ENCODE peak calls at places on chromosome 21, in four cellular contexts. N, T, X and Z are unnamed samples.

GRCh38 chr21:38223893-38224540 is 32.8 kb upstream of the KCNJ15 start:
- DNase-seq in N (no peak), X (no peak), T (peak), Z (no peak)

GRCh38 chr21:16117851-16118592 is 388.2 kb downstream of the USP25 start:
- DNase-seq in X (peak), T (no peak), N (no peak), Z (no peak)

GRCh38 chr21:33273044-33273443 is 6.9 kb downstream of the IL10RB start:
- DNase-seq in T (no peak), X (no peak), N (no peak), Z (no peak)

GRCh38 chr21:16863541-16863940 is 649.3 kb upstream of the CXADR start:
- DNase-seq in N (no peak), X (no peak), T (no peak), Z (no peak)

GRCh38 chr21:39483917-39484316 is 32.1 kb downstream of the SH3BGR start:
- DNase-seq in N (no peak), T (no peak), X (no peak), Z (no peak)

GRCh38 chr21:43203523-43204080 is 34.8 kb downstream of the CRYAA start:
- DNase-seq in N (no peak), X (no peak), T (no peak), Z (no peak)

GRCh38 chr21:15730484-15731242 is 881 bp downstream of the USP25 start:
- DNase-seq in X (peak), T (peak), N (no peak), Z (no peak)

GRCh38 chr21:46096596-46096981 is 1.3 kb upstream of the COL6A2 start:
- DNase-seq in N (no peak), T (no peak), X (no peak), Z (no peak)

GRCh38 chr21:43279578-43279894 is 110.7 kb downstream of the CRYAA start:
- DNase-seq in N (no peak), T (no peak), X (no peak), Z (no peak)

GRCh38 chr21:44952929-44953627 is 13.2 kb downstream of the SLX9 start:
- DNase-seq in N (no peak), X (no peak), T (no peak), Z (no peak)

GRCh38 chr21:35045539-35046222 is 3.4 kb downstream of the RUNX1 start:
- DNase-seq in N (no peak), T (no peak), X (no peak), Z (no peak)

GRCh38 chr21:46150491-46151121 is 4.8 kb downstream of the FTCD start:
- DNase-seq in X (no peak), N (no peak), T (no peak), Z (no peak)

GRCh38 chr21:46388896-46389295 is 64.9 kb downstream of the PCNT start:
- DNase-seq in X (no peak), T (no peak), N (no peak), Z (no peak)

GRCh38 chr21:45768011-45768740 is 124.7 kb downstream of the PCBP3 start:
- DNase-seq in X (no peak), N (no peak), T (no peak), Z (no peak)

GRCh38 chr21:36661511-36662309 is 37.2 kb upstream of the SIM2 start:
- DNase-seq in X (peak), T (peak), N (peak), Z (peak)

GRCh38 chr21:39316729-39317128 is 3.3 kb upstream of the BRWD1 start:
- DNase-seq in T (no peak), X (no peak), N (no peak), Z (no peak)